ENCODE peak calls at places on chromosomes 5 and 9, in eight cellular contexts. M is transverse colon, K is tibial nerve, I is sigmoid colon, H is ovary, C is A549, S is K562, Q is SK-N-SH. V is an unnamed sample. For H3K4me1, the result is how much of the 10 kb centered on the place peaks cover.

GRCh38 chr9:138105123-138105415 is 227.5 kb downstream of the CACNA1B start:
- DNase-seq in M (no peak), K (no peak), I (no peak), H (no peak), C (no peak), S (peak), Q (peak), V (no peak)

GRCh38 chr9:92954078-92954861 is 6.9 kb downstream of the FGD3 start:
- DNase-seq in M (peak), K (no peak), I (no peak), H (no peak), C (no peak), S (no peak), Q (no peak), V (peak)

GRCh38 chr9:19471737-19472648 is 63.2 kb downstream of the ACER2 start:
- DNase-seq in M (peak), K (no peak), I (peak), H (peak), C (peak), S (peak), Q (peak), V (peak)

GRCh38 chr9:99977042-99977792 is 70.8 kb downstream of the STX17 start:
- DNase-seq in M (no peak), K (no peak), I (no peak), H (no peak), C (no peak), S (peak), Q (no peak), V (no peak)

GRCh38 chr5:172453206-172453985 is 929 bp downstream of the SH3PXD2B start:
- DNase-seq in M (peak), K (no peak), I (peak), H (peak), C (peak), S (no peak), Q (peak), V (peak)

GRCh38 chr9:91741529-91741928 is 208.5 kb downstream of the ROR2 start:
- DNase-seq in M (no peak), K (no peak), I (no peak), H (no peak), C (no peak), S (no peak), Q (no peak), V (no peak)

GRCh38 chr5:81552844-81553569 is 159.1 kb upstream of the ACOT12 start:
- DNase-seq in M (no peak), K (no peak), I (no peak), H (no peak), C (no peak), S (no peak), Q (no peak), V (no peak)

GRCh38 chr5:170542691-170543275 is 39.0 kb downstream of the KCNIP1 start:
- DNase-seq in M (no peak), K (no peak), I (peak), H (no peak), C (no peak), S (no peak), Q (no peak), V (no peak)

GRCh38 chr9:81666123-81666522 is 23.2 kb downstream of the TLE1 start:
- DNase-seq in M (no peak), K (no peak), I (no peak), H (no peak), C (peak), S (no peak), Q (no peak), V (no peak)

GRCh38 chr5:14009575-14009974 is 65.1 kb upstream of the DNAH5 start:
- DNase-seq in M (no peak), K (no peak), I (no peak), H (no peak), C (peak), S (no peak), Q (no peak), V (no peak)

GRCh38 chr9:99634185-99634584 is 187.5 kb upstream of the NR4A3 start:
- DNase-seq in M (no peak), K (no peak), I (no peak), H (no peak), C (no peak), S (no peak), Q (no peak), V (no peak)

GRCh38 chr9:99137225-99137624 is 32.3 kb downstream of the TGFBR1 start:
- DNase-seq in M (no peak), K (no peak), I (no peak), H (no peak), C (no peak), S (no peak), Q (no peak), V (no peak)

GRCh38 chr9:78674874-78675273 is 377.9 kb downstream of the PSAT1 start:
- DNase-seq in M (no peak), K (no peak), I (no peak), H (no peak), C (no peak), S (no peak), Q (no peak), V (no peak)

GRCh38 chr5:53422539-53422938 is 57.9 kb upstream of the FST start:
- DNase-seq in M (no peak), K (no peak), I (no peak), H (no peak), C (no peak), S (no peak), Q (no peak), V (no peak)

GRCh38 chr9:121820286-121821005 is 169.0 kb downstream of the DAB2IP start:
- DNase-seq in M (no peak), K (no peak), I (no peak), H (peak), C (no peak), S (no peak), Q (no peak), V (no peak)

GRCh38 chr9:69671904-69672827 is at the start of gene APBA1:
- DNase-seq in M (peak), K (peak), I (peak), H (peak), C (peak), S (peak), Q (peak), V (peak)

GRCh38 chr9:118316831-118317230 is 612.6 kb downstream of the TLR4 start:
- DNase-seq in M (no peak), K (no peak), I (no peak), H (no peak), C (no peak), S (no peak), Q (no peak), V (no peak)

GRCh38 chr9:133144142-133144886 is 19.4 kb downstream of the GBGT1 start:
- DNase-seq in M (peak), K (no peak), I (peak), H (peak), C (peak), S (peak), Q (peak), V (peak)

GRCh38 chr9:136207616-136208015 is 2.7 kb upstream of the LHX3 start:
- DNase-seq in M (no peak), K (no peak), I (no peak), H (no peak), C (no peak), S (no peak), Q (no peak), V (no peak)

GRCh38 chr5:65032250-65032649 is 263.5 kb downstream of the CWC27 start:
- DNase-seq in M (no peak), K (no peak), I (no peak), H (no peak), C (peak), S (peak), Q (no peak), V (no peak)

GRCh38 chr9:99623780-99624364 is 197.8 kb upstream of the NR4A3 start:
- DNase-seq in M (no peak), K (no peak), I (no peak), H (no peak), C (no peak), S (no peak), Q (no peak), V (no peak)

GRCh38 chr5:1199340-1199648 is 2.1 kb upstream of the SLC6A19 start:
- DNase-seq in M (no peak), K (no peak), I (no peak), H (no peak), C (no peak), S (no peak), Q (no peak), V (no peak)

GRCh38 chr9:117963493-117963892 is 259.3 kb downstream of the TLR4 start:
- DNase-seq in M (no peak), K (no peak), I (no peak), H (no peak), C (no peak), S (no peak), Q (no peak), V (no peak)

GRCh38 chr5:174491265-174491664 is 233.1 kb upstream of the MSX2 start:
- DNase-seq in M (no peak), K (no peak), I (no peak), H (no peak), C (no peak), S (no peak), Q (no peak), V (no peak)

GRCh38 chr5:67805666-67806348 is 409.7 kb upstream of the PIK3R1 start:
- DNase-seq in M (no peak), K (no peak), I (no peak), H (no peak), C (no peak), S (no peak), Q (no peak), V (no peak)

GRCh38 chr5:134084570-134084969 is 29.9 kb upstream of the TCF7 start:
- DNase-seq in M (no peak), K (no peak), I (no peak), H (no peak), C (no peak), S (no peak), Q (no peak), V (no peak)

GRCh38 chr5:10489810-10490426 is 48.2 kb downstream of the ROPN1L start:
- DNase-seq in M (no peak), K (no peak), I (no peak), H (no peak), C (no peak), S (no peak), Q (no peak), V (no peak)

GRCh38 chr9:114004221-114004716 is 73.8 kb downstream of the AMBP start:
- DNase-seq in M (no peak), K (no peak), I (peak), H (peak), C (no peak), S (no peak), Q (no peak), V (peak)

GRCh38 chr9:86408121-86408520 is 53.9 kb upstream of the TUT7 start:
- DNase-seq in M (no peak), K (no peak), I (no peak), H (no peak), C (no peak), S (no peak), Q (no peak), V (no peak)

GRCh38 chr9:89941875-89942274 is 337.1 kb downstream of the GADD45G start:
- DNase-seq in M (no peak), K (no peak), I (no peak), H (no peak), C (peak), S (no peak), Q (no peak), V (no peak)

GRCh38 chr5:26807231-26808199 is 230.9 kb downstream of the CDH9 start:
- DNase-seq in M (no peak), K (no peak), I (peak), H (no peak), C (no peak), S (no peak), Q (no peak), V (no peak)

DNA sequence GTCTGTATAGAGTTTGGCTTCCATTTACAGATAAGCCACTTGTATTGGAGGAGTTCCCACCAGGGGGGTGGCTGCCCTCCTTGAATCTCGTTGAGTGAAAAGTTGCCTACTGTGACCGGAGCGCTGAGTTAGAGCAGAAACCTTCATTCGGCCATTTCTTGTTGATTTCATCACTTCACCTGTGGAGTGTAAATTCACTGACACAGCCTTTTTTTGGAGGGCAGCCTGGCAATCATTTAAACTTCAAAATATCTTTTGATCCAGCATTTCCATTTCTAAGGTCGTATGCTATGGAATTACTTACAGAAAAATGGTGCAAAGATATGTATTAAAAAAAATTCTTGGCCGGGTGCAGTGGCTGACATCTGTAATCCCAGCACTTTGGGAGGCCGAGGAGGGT is 40.8 kb downstream of the PRRC2B start:
- DNase-seq in M (no peak), K (no peak), I (peak), H (no peak), C (no peak), S (no peak), Q (no peak), V (no peak)
- TF ChIP-seq EP300 in M (no peak), K (no peak), I (no peak), H (no peak), C (no peak), S (no peak), Q (no peak), V (no peak)

DNA sequence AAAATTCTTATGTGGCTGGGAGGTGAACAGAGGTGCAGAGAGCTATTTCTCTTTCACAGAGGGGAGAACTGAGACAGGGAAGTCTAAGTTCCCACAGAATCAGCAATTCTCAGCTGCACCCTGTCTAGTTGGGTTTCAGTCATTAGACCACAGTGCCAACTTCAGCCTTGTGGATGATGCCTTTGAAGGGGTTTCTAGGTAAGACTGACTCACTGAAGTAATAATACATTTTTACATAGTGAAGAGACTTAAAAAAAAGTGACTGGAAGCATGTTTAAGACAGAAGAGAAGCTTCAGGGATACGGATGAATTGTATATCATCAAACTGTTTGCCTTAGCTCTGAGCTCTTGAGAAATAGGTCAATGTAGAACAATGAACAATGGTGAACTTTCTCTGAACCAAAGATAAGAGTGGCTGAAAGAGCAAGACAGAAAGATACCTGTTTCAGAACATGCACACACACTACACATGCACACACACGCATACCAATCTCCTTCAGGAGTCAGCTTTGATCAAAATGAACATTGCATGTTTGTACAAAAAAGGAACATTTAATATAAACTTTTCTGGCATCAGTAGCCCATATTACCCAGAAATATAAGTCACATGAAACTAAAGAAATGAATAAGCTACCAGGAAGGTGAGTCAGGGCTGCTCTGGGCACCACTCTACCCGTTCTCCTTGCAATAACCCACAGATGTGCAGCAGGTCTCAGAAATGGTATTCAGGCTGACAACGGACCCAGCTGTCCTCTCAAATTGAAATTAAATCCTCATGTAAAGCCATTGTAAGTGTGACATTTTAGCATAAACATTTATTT is 12.6 kb upstream of the FYB1 start:
- DNase-seq in M (no peak), K (no peak), I (no peak), H (no peak), C (peak), S (no peak), Q (no peak), V (no peak)
- H3K27ac ChIP-seq in M (no peak), K (no peak), I (no peak), H (no peak), C (peak), S (no peak), Q (no peak), V (no peak)

GRCh38 chr9:87516222-87516930 is 18.7 kb downstream of the DAPK1 start:
- DNase-seq in M (peak), K (peak), I (peak), H (no peak), C (peak), S (peak), Q (no peak), V (peak)
- H3K4me1 ChIP-seq in M (under half), K (under half), I (half or more), H (under half), C (under half), S (under half), Q (under half), V (under half)

GRCh38 chr5:66442951-66443445 is 153.2 kb upstream of the MAST4 start:
- DNase-seq in M (no peak), K (no peak), I (no peak), H (peak), C (no peak), S (no peak), Q (peak), V (no peak)
- TF ChIP-seq EP300 in M (no peak), K (no peak), I (no peak), H (no peak), C (no peak), S (no peak), Q (no peak), V (no peak)

DNA sequence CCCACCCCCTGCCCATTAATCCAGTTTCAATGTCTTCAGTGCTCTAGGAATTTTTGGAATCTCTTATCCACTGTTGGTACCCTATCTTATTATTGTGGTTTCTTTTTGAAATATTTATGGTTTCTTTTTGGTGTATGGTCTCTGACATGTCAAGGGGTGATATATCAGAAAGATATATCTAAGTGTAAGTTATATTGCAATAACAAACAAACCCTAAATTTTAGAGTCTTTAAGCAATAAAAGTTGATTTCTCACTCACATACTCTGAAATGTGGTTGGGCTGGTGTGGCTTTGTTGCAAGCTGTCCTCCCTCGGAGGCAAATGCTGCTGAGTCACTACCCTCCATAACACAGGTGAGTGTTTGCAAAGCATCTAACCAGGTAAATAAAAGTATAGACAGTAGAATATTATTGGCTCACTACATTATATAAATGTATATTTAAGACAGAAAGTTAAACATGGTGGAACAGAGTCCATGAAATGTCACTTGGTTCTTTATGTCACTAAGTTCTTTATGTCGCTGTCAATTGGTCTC is 253.2 kb downstream of the CDH18 start:
- DNase-seq in M (no peak), K (no peak), I (no peak), H (no peak), C (no peak), S (no peak), Q (no peak), V (no peak)
- H3K27ac ChIP-seq in M (no peak), K (no peak), I (no peak), H (no peak), C (no peak), S (no peak), Q (no peak), V (no peak)

GRCh38 chr9:126423709-126424185 is 97.1 kb downstream of the MVB12B start:
- DNase-seq in M (no peak), K (no peak), I (no peak), H (no peak), C (no peak), S (no peak), Q (no peak), V (no peak)

GRCh38 chr9:126420643-126421564 is 94.3 kb downstream of the MVB12B start:
- DNase-seq in M (no peak), K (no peak), I (no peak), H (no peak), C (peak), S (no peak), Q (no peak), V (no peak)

GRCh38 chr9:126423022-126423708 is 96.5 kb downstream of the MVB12B start:
- DNase-seq in M (no peak), K (no peak), I (no peak), H (no peak), C (no peak), S (no peak), Q (peak), V (no peak)

GRCh38 chr9:126420148-126420547 is 93.5 kb downstream of the MVB12B start:
- DNase-seq in M (no peak), K (no peak), I (no peak), H (no peak), C (no peak), S (no peak), Q (no peak), V (no peak)

DNA sequence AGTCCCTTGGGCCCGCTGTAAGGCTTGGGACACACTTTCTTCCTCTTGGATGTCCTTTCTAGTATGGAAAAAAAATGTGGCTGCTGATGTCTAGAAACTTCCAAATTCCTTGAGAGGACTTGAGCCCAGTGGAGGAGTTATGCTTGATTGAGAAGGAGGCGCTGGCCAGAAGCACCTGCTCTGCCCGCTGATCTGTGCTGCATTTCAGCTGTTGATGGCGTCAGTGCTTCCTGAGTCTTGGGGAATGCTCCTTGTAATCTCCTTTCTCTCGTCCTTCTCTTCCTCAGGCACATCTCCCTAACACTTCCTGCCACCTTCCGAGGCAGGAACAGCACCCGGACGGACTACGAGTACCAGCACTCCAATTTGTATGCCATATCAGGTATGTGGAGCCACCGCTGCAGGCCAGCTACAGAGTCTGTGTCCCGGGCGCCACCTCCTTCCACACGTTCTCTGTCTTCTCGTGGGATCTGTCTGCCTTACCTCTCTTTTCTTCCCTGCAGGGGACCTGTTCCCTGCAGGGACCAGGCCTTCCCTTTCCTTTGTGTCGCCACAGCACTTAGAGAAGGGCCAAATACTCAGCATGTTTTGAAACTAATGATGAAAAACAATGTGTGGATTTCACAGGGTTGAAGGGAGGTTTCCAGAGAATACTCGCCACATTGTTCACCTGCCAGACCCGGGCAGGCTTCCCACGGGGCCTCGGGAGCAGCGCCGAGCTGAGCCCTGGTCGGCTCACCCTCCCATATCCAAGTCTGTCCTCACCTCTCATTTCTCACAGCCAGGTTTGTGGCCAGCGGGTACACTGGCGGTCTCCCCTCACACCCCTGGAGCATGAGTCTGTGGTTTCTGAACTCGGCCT is 95.2 kb downstream of the MVB12B start:
- DNase-seq in M (no peak), K (no peak), I (no peak), H (no peak), C (no peak), S (no peak), Q (no peak), V (no peak)
- H3K4me1 ChIP-seq in M (under half), K (under half), I (under half), H (under half), C (under half), S (under half), Q (under half), V (under half)